ENCODE peak calls at places on chromosomes 7 and 10, in nine cellular contexts. O is natural killer cell; Y is CD4-positive, alpha-beta T cell; L is endothelial cell of umbilical vein; X is AG04450; T is ovary; K is endodermal cell; W is cardiac muscle cell; D is glutamatergic neuron. F is an unnamed sample.

GRCh38 chr7:45924283-45924682 is 3.2 kb upstream of the IGFBP3 start:
- DNase-seq in O (no peak), Y (no peak), L (peak), X (no peak), T (no peak), K (no peak), W (peak), D (no peak), F (no peak)

GRCh38 chr10:47127188-47127587 is 172.8 kb upstream of the GDF10 start:
- DNase-seq in O (no peak), Y (no peak), L (no peak), X (no peak), T (no peak), K (peak), W (no peak), D (no peak), F (no peak)

GRCh38 chr7:159059629-159060028 is 85.0 kb downstream of the VIPR2 start:
- DNase-seq in O (no peak), Y (no peak), L (no peak), X (no peak), T (no peak), K (no peak), W (no peak), D (no peak), F (no peak)

GRCh38 chr10:27714349-27714748 is 31.3 kb downstream of the MKX start:
- DNase-seq in O (no peak), Y (no peak), L (no peak), X (no peak), T (no peak), K (no peak), W (no peak), D (no peak), F (no peak)

GRCh38 chr7:66366701-66367100 is 161.6 kb downstream of the TPST1 start:
- DNase-seq in O (no peak), Y (no peak), L (no peak), X (no peak), T (no peak), K (no peak), W (no peak), D (no peak), F (no peak)

GRCh38 chr7:29995652-29996051 is 6.1 kb upstream of the SCRN1 start:
- DNase-seq in O (no peak), Y (no peak), L (no peak), X (no peak), T (no peak), K (no peak), W (no peak), D (no peak), F (no peak)

GRCh38 chr10:129861776-129862530 is 102.1 kb downstream of the EBF3 start:
- DNase-seq in O (no peak), Y (no peak), L (no peak), X (no peak), T (no peak), K (no peak), W (no peak), D (no peak), F (no peak)

GRCh38 chr7:2978403-2978802 is 65.3 kb downstream of the CARD11 start:
- DNase-seq in O (peak), Y (peak), L (no peak), X (no peak), T (no peak), K (peak), W (peak), D (no peak), F (peak)

GRCh38 chr7:99324559-99324958 is 1.1 kb upstream of the ARPC1A start:
- DNase-seq in O (no peak), Y (no peak), L (no peak), X (no peak), T (no peak), K (no peak), W (no peak), D (no peak), F (no peak)

GRCh38 chr7:139095194-139095659 is 14.3 kb downstream of the ZC3HAV1 start:
- DNase-seq in O (peak), Y (peak), L (no peak), X (no peak), T (no peak), K (peak), W (no peak), D (no peak), F (no peak)

GRCh38 chr10:110535958-110536891 is 31.3 kb upstream of the SMC3 start:
- DNase-seq in O (peak), Y (peak), L (peak), X (peak), T (no peak), K (peak), W (peak), D (no peak), F (no peak)

GRCh38 chr10:62818426-62819011 is 2.4 kb upstream of the EGR2 start:
- DNase-seq in O (peak), Y (peak), L (peak), X (no peak), T (no peak), K (peak), W (no peak), D (peak), F (peak)

GRCh38 chr7:135367114-135367513 is 133.5 kb downstream of the STRA8 start:
- DNase-seq in O (no peak), Y (no peak), L (no peak), X (no peak), T (no peak), K (no peak), W (no peak), D (no peak), F (no peak)

GRCh38 chr7:135368416-135369186 is 135.0 kb downstream of the STRA8 start:
- DNase-seq in O (no peak), Y (no peak), L (no peak), X (no peak), T (no peak), K (no peak), W (no peak), D (no peak), F (no peak)

GRCh38 chr7:135361788-135362187 is 128.2 kb downstream of the STRA8 start:
- DNase-seq in O (no peak), Y (no peak), L (no peak), X (no peak), T (no peak), K (no peak), W (no peak), D (no peak), F (no peak)

GRCh38 chr7:135359633-135360032 is 126.0 kb downstream of the STRA8 start:
- DNase-seq in O (no peak), Y (no peak), L (no peak), X (no peak), T (no peak), K (no peak), W (no peak), D (no peak), F (no peak)

GRCh38 chr7:135362871-135363270 is 129.2 kb downstream of the STRA8 start:
- DNase-seq in O (no peak), Y (no peak), L (no peak), X (no peak), T (no peak), K (peak), W (no peak), D (no peak), F (no peak)
- TF ChIP-seq CTCF in O (no peak), Y (no peak), L (peak), X (peak), T (no peak), K (peak), W (peak), D (peak), F (no peak)

GRCh38 chr10:70145666-70146488 is 623 bp downstream of the TYSND1 start:
- DNase-seq in O (peak), Y (peak), L (peak), X (no peak), T (peak), K (peak), W (peak), D (peak), F (peak)

GRCh38 chr10:70144372-70145110 is 2.0 kb downstream of the TYSND1 start:
- DNase-seq in O (no peak), Y (no peak), L (no peak), X (no peak), T (no peak), K (no peak), W (no peak), D (no peak), F (no peak)

GRCh38 chr10:70145166-70145665 is 1.3 kb downstream of the TYSND1 start:
- DNase-seq in O (no peak), Y (no peak), L (no peak), X (no peak), T (no peak), K (peak), W (peak), D (no peak), F (no peak)

GRCh38 chr10:70148516-70148915 is 2.0 kb upstream of the TYSND1 start:
- DNase-seq in O (no peak), Y (no peak), L (no peak), X (no peak), T (no peak), K (no peak), W (no peak), D (no peak), F (no peak)

DNA sequence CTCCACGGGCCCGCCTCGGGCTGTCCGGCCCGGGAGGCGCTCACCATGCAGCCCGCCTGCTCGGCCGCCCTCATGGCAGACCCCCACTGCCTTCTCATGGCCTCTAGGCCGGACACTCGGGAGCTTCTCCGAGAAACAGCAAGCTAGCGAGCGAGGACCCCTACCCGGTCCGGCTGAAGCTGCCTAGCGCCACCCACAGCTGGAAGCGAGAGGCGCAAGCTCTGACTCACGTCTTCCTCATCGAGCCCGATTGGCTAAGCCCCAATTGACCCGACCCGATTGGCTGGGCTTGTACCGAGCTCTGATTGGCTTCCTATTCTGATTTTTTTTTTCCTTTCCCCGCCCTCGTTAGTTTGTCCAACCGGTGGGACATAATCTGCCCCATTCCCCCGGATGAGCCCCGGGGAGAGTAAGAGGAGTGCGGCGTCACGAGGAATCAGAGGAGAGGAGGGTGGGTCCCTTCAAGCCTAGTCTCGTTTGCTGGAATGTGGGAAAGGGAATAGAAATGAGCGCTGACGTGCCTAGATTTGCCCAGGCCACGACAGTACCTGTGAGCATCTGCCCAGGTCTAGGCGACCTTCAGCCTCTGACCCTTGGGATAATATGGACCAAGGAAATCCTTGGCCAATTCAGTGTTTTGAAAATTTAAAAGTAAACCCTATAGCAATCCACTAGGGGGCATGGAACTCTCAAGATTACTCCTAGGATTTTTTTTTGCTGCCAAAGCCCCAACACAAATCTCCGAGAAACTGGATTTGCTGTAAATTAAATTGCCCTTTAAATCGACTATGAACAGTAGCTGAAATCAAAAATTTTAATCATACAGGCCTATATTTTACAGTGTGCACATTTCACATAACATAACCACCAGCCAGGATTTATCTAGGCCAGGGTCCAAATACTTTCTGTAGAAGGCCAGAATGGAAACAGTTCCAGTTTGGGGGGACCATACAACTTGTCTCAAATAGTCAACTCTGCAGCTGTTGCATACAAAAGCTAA is at the start of gene TYSND1:
- DNase-seq in O (peak), Y (peak), L (peak), X (peak), T (peak), K (peak), W (peak), D (peak), F (peak)
- TF ChIP-seq CTCF in O (peak), Y (peak), L (peak), X (peak), T (peak), K (peak), W (peak), D (peak), F (peak)

GRCh38 chr10:124388823-124389612 is 29.7 kb downstream of the OAT start:
- DNase-seq in O (peak), Y (peak), L (peak), X (peak), T (peak), K (peak), W (peak), D (peak), F (peak)

GRCh38 chr10:124387078-124387874 is 31.4 kb downstream of the OAT start:
- DNase-seq in O (no peak), Y (no peak), L (no peak), X (no peak), T (no peak), K (peak), W (no peak), D (no peak), F (no peak)

GRCh38 chr10:124390788-124391187 is 27.9 kb downstream of the OAT start:
- DNase-seq in O (no peak), Y (no peak), L (no peak), X (no peak), T (no peak), K (peak), W (no peak), D (no peak), F (no peak)

GRCh38 chr10:124388476-124388822 is 30.3 kb downstream of the OAT start:
- DNase-seq in O (no peak), Y (no peak), L (no peak), X (no peak), T (no peak), K (no peak), W (no peak), D (no peak), F (no peak)

DNA sequence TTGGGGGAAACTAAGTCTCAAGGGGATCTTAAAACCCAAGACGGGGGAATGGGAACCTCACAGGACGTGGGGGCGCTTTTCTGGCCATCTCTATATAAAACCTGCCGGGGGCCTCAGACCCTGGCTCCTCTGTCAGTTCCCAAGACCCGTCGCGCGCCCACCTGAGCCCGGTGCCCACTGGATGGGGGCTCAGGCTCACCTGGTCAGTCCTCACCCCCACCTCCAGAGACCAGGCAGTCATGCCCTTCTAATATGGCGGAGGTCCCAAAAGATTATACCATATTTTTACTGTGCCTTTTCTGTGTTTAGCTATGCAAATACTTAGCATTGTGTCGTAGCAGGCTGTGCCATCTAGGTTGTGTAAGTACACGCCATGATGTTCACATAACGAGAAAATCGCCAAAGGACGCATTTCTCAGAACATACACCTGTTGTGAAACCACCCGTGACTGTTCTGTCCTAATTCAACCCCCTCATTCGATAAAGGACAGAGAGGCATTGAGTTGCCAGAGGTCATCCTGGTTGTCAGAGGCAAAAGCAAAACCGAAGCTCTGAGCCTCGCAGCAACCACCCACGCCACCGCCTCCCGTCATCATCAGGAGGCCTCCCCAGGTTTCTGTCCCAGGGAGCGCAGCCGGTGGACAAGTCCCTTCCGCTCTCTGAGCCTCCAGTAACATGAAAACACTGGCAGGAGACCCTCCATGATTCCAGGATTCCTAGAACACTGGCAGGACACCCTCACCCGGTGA is 28.9 kb downstream of the OAT start:
- DNase-seq in O (no peak), Y (no peak), L (no peak), X (no peak), T (no peak), K (peak), W (no peak), D (no peak), F (no peak)
- TF ChIP-seq CTCF in O (no peak), Y (peak), L (no peak), X (no peak), T (no peak), K (peak), W (no peak), D (no peak), F (no peak)

GRCh38 chr10:16049775-16050174 is 189.5 kb upstream of the MINDY3 start:
- DNase-seq in O (no peak), Y (no peak), L (no peak), X (no peak), T (no peak), K (no peak), W (no peak), D (no peak), F (no peak)

DNA sequence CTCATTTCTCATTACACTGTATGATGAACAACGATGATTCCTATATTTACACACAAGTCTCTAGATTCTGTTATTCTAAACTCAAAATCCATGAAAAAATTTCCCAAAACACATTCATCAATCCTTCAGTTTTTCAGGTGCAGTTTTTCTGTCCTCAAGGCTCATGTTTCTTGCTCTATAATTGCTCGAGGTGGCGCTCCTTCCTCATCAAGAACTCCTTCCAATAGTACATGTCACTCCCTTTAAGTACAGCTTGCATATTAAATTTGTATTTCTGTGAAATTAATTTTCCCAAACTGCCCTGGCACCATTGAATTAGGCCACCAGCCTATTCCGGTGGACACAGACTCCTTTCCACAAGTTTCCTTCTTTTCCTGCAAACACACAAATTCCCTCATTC is 188.7 kb upstream of the MINDY3 start:
- DNase-seq in O (no peak), Y (no peak), L (no peak), X (no peak), T (no peak), K (no peak), W (no peak), D (no peak), F (no peak)
- TF ChIP-seq CTCF in O (no peak), Y (no peak), L (no peak), X (no peak), T (no peak), K (peak), W (no peak), D (no peak), F (no peak)

GRCh38 chr10:128633864-128634541 is 507.8 kb upstream of the MKI67 start:
- DNase-seq in O (no peak), Y (no peak), L (no peak), X (no peak), T (no peak), K (peak), W (peak), D (no peak), F (no peak)
- TF ChIP-seq CTCF in O (no peak), Y (no peak), L (no peak), X (no peak), T (no peak), K (peak), W (peak), D (no peak), F (peak)

GRCh38 chr7:6159524-6160011 is 112.9 kb downstream of the CYTH3 start:
- DNase-seq in O (no peak), Y (no peak), L (no peak), X (no peak), T (no peak), K (peak), W (no peak), D (no peak), F (no peak)
- TF ChIP-seq CTCF in O (no peak), Y (no peak), L (no peak), X (no peak), T (no peak), K (no peak), W (no peak), D (no peak), F (no peak)

GRCh38 chr10:44044549-44044948 is 340.3 kb downstream of the CXCL12 start:
- DNase-seq in O (no peak), Y (no peak), L (no peak), X (no peak), T (no peak), K (no peak), W (no peak), D (no peak), F (no peak)
- TF ChIP-seq CTCF in O (no peak), Y (no peak), L (no peak), X (no peak), T (no peak), K (peak), W (no peak), D (no peak), F (no peak)

DNA sequence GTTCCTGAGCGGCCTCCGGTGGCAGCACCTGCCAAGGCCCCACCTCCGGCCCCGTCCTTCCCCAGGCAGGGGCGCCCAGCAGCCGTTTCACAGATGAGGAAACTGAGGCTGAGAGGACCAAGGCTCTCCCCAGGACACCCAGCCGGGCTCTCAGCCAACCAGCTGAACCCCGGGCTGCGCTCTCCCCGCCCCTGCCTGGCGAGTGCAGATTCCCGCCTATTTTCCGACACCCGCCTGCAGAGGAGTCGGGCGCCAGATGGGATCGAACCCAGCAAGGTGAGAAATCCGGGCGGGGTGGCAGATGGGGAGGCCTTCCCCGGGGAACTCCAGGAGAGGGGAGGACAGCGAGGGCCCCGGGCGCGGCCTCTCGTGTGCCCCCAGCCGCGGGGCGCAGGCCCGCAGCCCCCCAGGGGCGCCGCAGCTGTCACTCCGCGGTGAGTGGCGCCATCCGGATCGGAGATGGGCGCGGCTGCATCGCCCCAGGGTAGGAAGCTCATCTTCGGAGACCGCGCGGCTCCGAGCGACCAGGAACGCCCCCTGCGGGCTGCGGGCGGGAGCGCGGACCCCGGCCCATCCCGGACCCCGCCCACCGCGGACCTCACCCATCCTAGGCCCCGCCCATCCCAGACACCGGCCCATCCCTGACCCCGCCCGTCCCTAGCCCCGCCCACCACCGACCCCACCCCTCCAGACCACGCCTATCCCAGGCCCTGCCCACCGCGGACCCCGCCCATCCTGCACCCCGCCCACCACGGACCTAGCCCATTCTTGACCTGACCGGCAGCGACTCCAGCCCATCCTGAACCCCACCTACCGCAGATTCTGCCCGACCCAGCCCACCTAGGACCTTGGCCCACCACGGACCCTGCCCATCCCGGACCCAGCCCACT is 90.3 kb downstream of the MICALL2 start:
- DNase-seq in O (no peak), Y (peak), L (peak), X (no peak), T (no peak), K (peak), W (no peak), D (peak), F (peak)
- TF ChIP-seq CTCF in O (no peak), Y (no peak), L (peak), X (no peak), T (no peak), K (peak), W (peak), D (peak), F (peak)

GRCh38 chr10:59631882-59632281 is 77.8 kb downstream of the SLC16A9 start:
- DNase-seq in O (no peak), Y (no peak), L (no peak), X (no peak), T (no peak), K (no peak), W (no peak), D (no peak), F (no peak)

GRCh38 chr10:59635502-59636290 is 74.0 kb downstream of the SLC16A9 start:
- DNase-seq in O (no peak), Y (no peak), L (no peak), X (no peak), T (no peak), K (no peak), W (no peak), D (no peak), F (no peak)

GRCh38 chr10:59634102-59634501 is 75.5 kb downstream of the SLC16A9 start:
- DNase-seq in O (no peak), Y (no peak), L (no peak), X (no peak), T (no peak), K (no peak), W (no peak), D (no peak), F (no peak)

GRCh38 chr10:59631237-59631636 is 78.4 kb downstream of the SLC16A9 start:
- DNase-seq in O (no peak), Y (no peak), L (no peak), X (no peak), T (no peak), K (no peak), W (no peak), D (no peak), F (no peak)

GRCh38 chr10:59633063-59633462 is 76.6 kb downstream of the SLC16A9 start:
- DNase-seq in O (no peak), Y (no peak), L (no peak), X (no peak), T (no peak), K (peak), W (no peak), D (no peak), F (no peak)
- TF ChIP-seq CTCF in O (no peak), Y (no peak), L (no peak), X (no peak), T (no peak), K (peak), W (no peak), D (no peak), F (no peak)